ENCODE peak calls at places on chromosomes 13 and 19, in seven cellular contexts. X, S, L, Q, G, A and H are unnamed samples.

GRCh38 chr13:103625194-103625593 is 559.0 kb upstream of the SLC10A2 start:
- DNase-seq in Q (no peak), S (no peak), A (no peak), X (no peak), L (no peak), G (no peak), H (no peak)

GRCh38 chr13:21395953-21396352 is 63.1 kb downstream of the ZDHHC20 start:
- DNase-seq in Q (no peak), A (no peak), S (no peak), X (peak), G (no peak), L (peak), H (no peak)

GRCh38 chr13:114145722-114146121 is 13.3 kb upstream of the RASA3 start:
- DNase-seq in Q (no peak), S (no peak), L (no peak), G (no peak), A (no peak), X (peak), H (no peak)

GRCh38 chr19:10761443-10762242 is 43.8 kb downstream of the DNM2 start:
- DNase-seq in A (no peak), L (no peak), X (no peak), S (no peak), G (peak), Q (no peak), H (no peak)

GRCh38 chr13:92513672-92514071 is 712.9 kb upstream of the GPC6 start:
- DNase-seq in A (no peak), X (no peak), S (no peak), L (no peak), G (no peak), Q (no peak), H (no peak)

GRCh38 chr19:30686252-30686762 is 314.1 kb downstream of the ZNF536 start:
- DNase-seq in G (no peak), L (no peak), S (no peak), Q (no peak), X (no peak), A (no peak), H (no peak)

GRCh38 chr19:50838239-50838638 is 4.9 kb upstream of the KLK15 start:
- DNase-seq in A (no peak), G (no peak), X (no peak), Q (no peak), S (no peak), L (no peak), H (no peak)

GRCh38 chr13:39016789-39017188 is 21.1 kb downstream of the PROSER1 start:
- DNase-seq in S (no peak), G (no peak), Q (no peak), X (no peak), L (no peak), A (no peak), H (no peak)

GRCh38 chr13:110307697-110308376 is 753 bp downstream of the COL4A2 start:
- DNase-seq in Q (no peak), X (no peak), S (no peak), A (no peak), G (peak), L (no peak), H (no peak)

GRCh38 chr19:49440439-49441209 is 703 bp downstream of the SLC17A7 start:
- DNase-seq in X (no peak), S (no peak), Q (no peak), G (no peak), A (no peak), L (no peak), H (no peak)

GRCh38 chr19:9877775-9878510 is 42.8 kb downstream of the PIN1 start:
- DNase-seq in A (no peak), S (no peak), L (no peak), X (no peak), G (no peak), Q (no peak), H (no peak)

GRCh38 chr13:108609353-108609752 is 20.1 kb upstream of the MYO16 start:
- DNase-seq in A (no peak), Q (no peak), G (no peak), S (no peak), X (no peak), L (no peak), H (no peak)

GRCh38 chr19:8174706-8175105 is 25.3 kb upstream of the FBN3 start:
- DNase-seq in X (no peak), G (no peak), Q (no peak), S (no peak), L (no peak), A (no peak), H (no peak)

GRCh38 chr13:21530656-21531055 is 71.6 kb upstream of the ZDHHC20 start:
- DNase-seq in X (no peak), S (no peak), A (no peak), G (no peak), Q (no peak), L (no peak), H (no peak)

GRCh38 chr19:5955638-5955935 is 22.4 kb downstream of the RANBP3 start:
- DNase-seq in A (no peak), S (no peak), L (no peak), Q (no peak), X (no peak), G (no peak), H (no peak)

GRCh38 chr19:29724102-29724641 is 9.1 kb upstream of the C19orf12 start:
- DNase-seq in S (peak), Q (no peak), L (no peak), G (no peak), A (peak), X (peak), H (no peak)

GRCh38 chr13:114113961-114114360 is 18.5 kb downstream of the RASA3 start:
- DNase-seq in X (peak), L (no peak), Q (no peak), G (no peak), A (no peak), S (peak), H (no peak)

GRCh38 chr19:44745386-44745831 is 3.1 kb upstream of the BCL3 start:
- DNase-seq in S (no peak), L (no peak), A (no peak), G (peak), X (no peak), Q (no peak), H (no peak)

GRCh38 chr19:38417544-38418506 is 8.2 kb downstream of the RASGRP4 start:
- DNase-seq in X (peak), A (peak), S (peak), Q (peak), L (peak), G (peak), H (peak)

GRCh38 chr13:85228692-85229091 is 570.5 kb downstream of the SLITRK6 start:
- DNase-seq in Q (no peak), G (no peak), A (no peak), X (no peak), S (no peak), L (no peak), H (no peak)

GRCh38 chr13:59950201-59950730 is 213.5 kb downstream of the DIAPH3 start:
- DNase-seq in S (no peak), L (no peak), X (no peak), A (no peak), G (no peak), Q (no peak), H (no peak)

GRCh38 chr13:97395437-97396136 is 38.4 kb upstream of the RAP2A start:
- DNase-seq in S (no peak), A (no peak), Q (no peak), X (no peak), G (no peak), L (no peak), H (no peak)

GRCh38 chr13:99214232-99214631 is 13.6 kb downstream of the UBAC2 start:
- DNase-seq in S (peak), A (peak), L (no peak), X (peak), Q (no peak), G (no peak), H (no peak)

GRCh38 chr19:16041571-16042386 is 34.5 kb upstream of the TPM4 start:
- DNase-seq in A (peak), L (peak), X (peak), S (peak), G (peak), Q (peak), H (peak)

GRCh38 chr19:48274173-48274572 is 4.3 kb downstream of the ZNF114 start:
- DNase-seq in Q (no peak), G (no peak), L (no peak), S (no peak), A (no peak), X (no peak), H (no peak)

GRCh38 chr19:43779820-43780219 is 953 bp downstream of the KCNN4 start:
- DNase-seq in A (no peak), L (no peak), Q (no peak), X (no peak), G (no peak), S (no peak), H (no peak)

GRCh38 chr19:2043864-2044708 is 7.0 kb downstream of the MKNK2 start:
- DNase-seq in Q (no peak), A (no peak), S (no peak), L (no peak), G (no peak), X (peak), H (no peak)

GRCh38 chr13:98252931-98253470 is 75.9 kb upstream of the RNF113B start:
- DNase-seq in X (no peak), A (no peak), Q (no peak), S (no peak), G (peak), L (no peak), H (no peak)

GRCh38 chr19:7863157-7863970 is 10.8 kb downstream of the PRR36 start:
- DNase-seq in G (peak), S (no peak), Q (no peak), L (no peak), X (no peak), A (no peak), H (no peak)

GRCh38 chr19:40284501-40285352 is at the start of gene AKT2:
- DNase-seq in Q (no peak), X (peak), G (peak), L (peak), A (peak), S (peak), H (peak)

GRCh38 chr19:41330476-41330875 is 20.5 kb downstream of the CCDC97 start:
- DNase-seq in L (no peak), S (no peak), G (no peak), X (no peak), A (no peak), Q (no peak), H (no peak)

GRCh38 chr19:13588953-13589833 is 82.9 kb upstream of the CACNA1A start:
- DNase-seq in X (peak), A (peak), S (peak), L (peak), G (peak), Q (peak), H (peak)

GRCh38 chr13:27644302-27644701 is 22.6 kb downstream of the POLR1D start:
- DNase-seq in S (no peak), L (no peak), Q (peak), A (no peak), G (no peak), X (no peak), H (no peak)

GRCh38 chr13:30043631-30043925 is 193.2 kb upstream of the UBL3 start:
- DNase-seq in A (no peak), L (no peak), Q (no peak), X (no peak), S (no peak), G (no peak), H (no peak)

GRCh38 chr13:95494082-95494681 is 58.3 kb upstream of the CLDN10 start:
- DNase-seq in X (no peak), L (no peak), G (no peak), A (no peak), S (no peak), Q (no peak), H (no peak)

GRCh38 chr13:29509999-29510586 is 85.4 kb downstream of the SLC7A1 start:
- DNase-seq in L (no peak), A (no peak), S (no peak), Q (no peak), X (no peak), G (no peak), H (no peak)

GRCh38 chr19:38678217-38678890 is 30.9 kb downstream of the ACTN4 start:
- DNase-seq in X (no peak), S (no peak), G (no peak), A (no peak), L (no peak), Q (no peak), H (no peak)